ENCODE peak calls at places on chromosome 21, in four cellular contexts. T is LNCaP clone FGC; V is GM04503; E is CD8-positive, alpha-beta T cell. L is an unnamed sample.

GRCh38 chr21:32359719-32360260 is 33.0 kb downstream of the URB1 start:
- DNase-seq in T (peak), V (no peak), E (no peak), L (no peak)

GRCh38 chr21:18244721-18245486 is at the start of gene CHODL:
- DNase-seq in T (no peak), V (no peak), E (no peak), L (no peak)

GRCh38 chr21:39867198-39867650 is at the start of gene PCP4:
- DNase-seq in T (peak), V (no peak), E (peak), L (no peak)

GRCh38 chr21:42219606-42220137 is 732 bp downstream of the ABCG1 start:
- DNase-seq in T (no peak), V (no peak), E (peak), L (peak)

GRCh38 chr21:39527664-39528381 is 76.1 kb downstream of the SH3BGR start:
- DNase-seq in T (peak), V (no peak), E (no peak), L (no peak)

GRCh38 chr21:25107708-25108107 is 499.6 kb downstream of the MRPL39 start:
- DNase-seq in T (no peak), V (peak), E (no peak), L (no peak)

GRCh38 chr21:44935533-44935927 is 4.3 kb upstream of the SLX9 start:
- DNase-seq in T (no peak), V (no peak), E (no peak), L (no peak)

GRCh38 chr21:45892156-45892919 is 89.2 kb upstream of the COL6A1 start:
- DNase-seq in T (no peak), V (no peak), E (peak), L (peak)

L was measured in naive B cell.